ENCODE peak calls at places on chromosomes 6 and 20, in four cellular contexts. U is BE2C, S is astrocyte of the cerebellum, X is suprapubic skin. Y is an unnamed sample.

GRCh38 chr6:4817551-4817950 is 41.3 kb downstream of the CDYL start:
- DNase-seq in S (peak), U (no peak), X (no peak), Y (no peak)

GRCh38 chr6:99611148-99611547 is 4.5 kb downstream of the PRDM13 start:
- DNase-seq in U (no peak), X (no peak), S (no peak), Y (no peak)

GRCh38 chr6:137487181-137487910 is 6.8 kb downstream of the OLIG3 start:
- DNase-seq in S (no peak), U (no peak), X (no peak), Y (no peak)

GRCh38 chr6:36840471-36841461 is 1.5 kb upstream of the CPNE5 start:
- DNase-seq in S (no peak), X (no peak), U (no peak), Y (no peak)

GRCh38 chr20:391041-391711 is 10.6 kb downstream of the TRIB3 start:
- DNase-seq in S (no peak), X (no peak), U (no peak), Y (no peak)

GRCh38 chr6:161301338-161301737 is 27.5 kb upstream of the AGPAT4 start:
- DNase-seq in U (no peak), S (no peak), X (no peak), Y (no peak)

GRCh38 chr6:14286144-14286543 is 168.6 kb downstream of the CD83 start:
- DNase-seq in S (peak), U (no peak), X (no peak), Y (no peak)

GRCh38 chr20:10239954-10240353 is 21.3 kb downstream of the SNAP25 start:
- DNase-seq in U (peak), S (no peak), X (no peak), Y (no peak)

GRCh38 chr6:35737413-35738211 is 780 bp downstream of the ARMC12 start:
- DNase-seq in U (peak), S (peak), X (no peak), Y (no peak)

GRCh38 chr20:36827541-36828279 is 48.2 kb upstream of the TLDC2 start:
- DNase-seq in U (no peak), S (no peak), X (no peak), Y (no peak)

GRCh38 chr20:22583773-22584629 is at the start of gene FOXA2:
- DNase-seq in S (no peak), U (no peak), X (no peak), Y (no peak)

GRCh38 chr20:38076548-38076947 is 43.0 kb downstream of the RPRD1B start:
- DNase-seq in S (no peak), X (no peak), U (no peak), Y (no peak)

GRCh38 chr6:10194816-10195639 is 219.8 kb downstream of the TFAP2A start:
- DNase-seq in S (no peak), X (no peak), U (no peak), Y (no peak)

GRCh38 chr6:20840675-20841074 is 306.4 kb downstream of the CDKAL1 start:
- DNase-seq in X (no peak), S (peak), U (no peak), Y (no peak)

GRCh38 chr6:18835976-18836375 is 448.8 kb downstream of the RNF144B start:
- DNase-seq in X (no peak), S (no peak), U (no peak), Y (no peak)

GRCh38 chr6:150169609-150170008 is 26.8 kb downstream of the PPP1R14C start:
- DNase-seq in U (no peak), S (peak), X (no peak), Y (no peak)

GRCh38 chr6:149024361-149024760 is 277.5 kb downstream of the UST start:
- DNase-seq in U (no peak), S (no peak), X (no peak), Y (no peak)

GRCh38 chr6:127869772-127870404 is 31.0 kb downstream of the THEMIS start:
- DNase-seq in U (no peak), X (no peak), S (no peak), Y (no peak)

GRCh38 chr6:70547313-70547712 is 19.4 kb upstream of the SDHAF4 start:
- DNase-seq in S (no peak), U (no peak), X (no peak), Y (no peak)

GRCh38 chr20:55172310-55173002 is 697.1 kb downstream of the DOK5 start:
- DNase-seq in S (no peak), X (no peak), U (no peak), Y (no peak)

GRCh38 chr6:7219310-7219709 is 93.7 kb downstream of the SSR1 start:
- DNase-seq in X (no peak), S (no peak), U (no peak), Y (no peak)

GRCh38 chr6:4383910-4384637 is 248.7 kb upstream of the ECI2 start:
- DNase-seq in U (no peak), S (no peak), X (no peak), Y (no peak)

GRCh38 chr6:137341721-137342195 is 122.6 kb upstream of the IFNGR1 start:
- DNase-seq in U (peak), S (no peak), X (no peak), Y (no peak)

GRCh38 chr6:24951831-24952299 is 16.1 kb upstream of the RIPOR2 start:
- DNase-seq in X (no peak), U (no peak), S (no peak), Y (no peak)

GRCh38 chr20:23116301-23117089 is 30.4 kb upstream of the CD93 start:
- DNase-seq in X (peak), S (no peak), U (no peak), Y (no peak)

GRCh38 chr20:48718914-48719578 is 108.8 kb downstream of the PREX1 start:
- DNase-seq in U (no peak), X (no peak), S (no peak), Y (no peak)

GRCh38 chr6:148611213-148611612 is 135.6 kb upstream of the UST start:
- DNase-seq in X (peak), U (no peak), S (no peak), Y (peak)

GRCh38 chr6:18488526-18489270 is 101.5 kb downstream of the RNF144B start:
- DNase-seq in U (no peak), S (peak), X (no peak), Y (no peak)

GRCh38 chr6:82712826-82713225 is 349.2 kb downstream of the TPBG start:
- DNase-seq in X (no peak), S (no peak), U (no peak), Y (no peak)

GRCh38 chr20:48702388-48703041 is 125.3 kb downstream of the PREX1 start:
- DNase-seq in X (no peak), U (no peak), S (no peak), Y (no peak)

GRCh38 chr6:147881432-147881831 is 372.9 kb downstream of the SAMD5 start:
- DNase-seq in X (no peak), S (no peak), U (no peak), Y (no peak)

GRCh38 chr20:37921341-37921929 is 18.5 kb downstream of the VSTM2L start:
- DNase-seq in X (no peak), S (no peak), U (no peak), Y (no peak)

GRCh38 chr6:47343631-47344421 is 34.1 kb upstream of the TNFRSF21 start:
- DNase-seq in S (no peak), X (no peak), U (peak), Y (no peak)

GRCh38 chr20:17587831-17588230 is 18.0 kb downstream of the DSTN start:
- DNase-seq in S (no peak), U (no peak), X (no peak), Y (no peak)

GRCh38 chr6:165657325-165657680 is 5.7 kb downstream of the PDE10A start:
- DNase-seq in S (no peak), X (no peak), U (no peak), Y (no peak)

GRCh38 chr6:113642714-113643442 is 214.3 kb upstream of the MARCKS start:
- DNase-seq in X (no peak), U (peak), S (no peak), Y (no peak)

GRCh38 chr6:101443315-101443714 is 49.8 kb downstream of the GRIK2 start:
- DNase-seq in X (no peak), S (no peak), U (no peak), Y (no peak)

GRCh38 chr20:56956536-56956935 is 309.9 kb downstream of the BMP7 start:
- DNase-seq in U (no peak), X (no peak), S (no peak), Y (no peak)

GRCh38 chr6:17622144-17622543 is 22.0 kb downstream of the FAM8A1 start:
- DNase-seq in S (no peak), U (no peak), X (no peak), Y (no peak)

GRCh38 chr6:169529931-169530761 is 171.7 kb downstream of the WDR27 start:
- DNase-seq in U (no peak), S (peak), X (peak), Y (no peak)

GRCh38 chr20:50446351-50447101 is 63.7 kb upstream of the PTPN1 start:
- DNase-seq in X (no peak), U (no peak), S (no peak), Y (no peak)
- H3K4me3 ChIP-seq in X (no peak), U (no peak), S (no peak), Y (no peak)

GRCh38 chr6:33191383-33192104 is 723 bp downstream of the COL11A2 start:
- DNase-seq in S (no peak), U (no peak), X (no peak), Y (no peak)
- H3K4me3 ChIP-seq in S (no peak), U (no peak), X (no peak), Y (no peak)

DNA sequence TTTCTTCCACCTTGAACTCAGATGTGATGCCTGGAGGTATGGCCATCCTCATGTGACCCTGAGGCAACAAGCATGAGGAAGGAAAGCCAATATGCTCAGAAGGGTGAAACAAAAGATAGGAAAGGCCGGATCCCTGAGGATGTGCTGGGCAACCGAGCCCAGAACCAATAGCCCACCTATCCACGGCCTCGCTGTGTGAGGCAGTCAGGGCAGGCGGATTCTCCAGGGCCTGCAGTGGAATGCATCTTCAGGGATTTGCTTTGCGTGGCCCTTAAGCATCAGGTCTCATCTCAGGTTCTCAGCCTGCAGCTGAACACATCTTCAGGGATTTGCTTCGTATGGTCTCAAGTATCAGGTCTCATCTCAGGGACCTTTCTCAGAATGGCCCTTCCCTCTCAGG is 139.8 kb downstream of the ANKRD60 start:
- DNase-seq in X (no peak), U (no peak), S (no peak), Y (no peak)
- H3K4me3 ChIP-seq in X (no peak), U (no peak), S (no peak), Y (no peak)

GRCh38 chr6:27870486-27870885 is 41.7 kb downstream of the OR2B2 start:
- DNase-seq in X (no peak), U (no peak), S (no peak), Y (no peak)

GRCh38 chr6:27866370-27867050 is 45.7 kb downstream of the OR2B2 start:
- DNase-seq in X (no peak), U (peak), S (no peak), Y (no peak)

GRCh38 chr6:27867051-27867940 is 44.9 kb downstream of the OR2B2 start:
- DNase-seq in X (peak), U (peak), S (no peak), Y (no peak)

GRCh38 chr6:27865952-27866369 is 46.2 kb downstream of the OR2B2 start:
- DNase-seq in U (peak), X (peak), S (no peak), Y (no peak)

DNA sequence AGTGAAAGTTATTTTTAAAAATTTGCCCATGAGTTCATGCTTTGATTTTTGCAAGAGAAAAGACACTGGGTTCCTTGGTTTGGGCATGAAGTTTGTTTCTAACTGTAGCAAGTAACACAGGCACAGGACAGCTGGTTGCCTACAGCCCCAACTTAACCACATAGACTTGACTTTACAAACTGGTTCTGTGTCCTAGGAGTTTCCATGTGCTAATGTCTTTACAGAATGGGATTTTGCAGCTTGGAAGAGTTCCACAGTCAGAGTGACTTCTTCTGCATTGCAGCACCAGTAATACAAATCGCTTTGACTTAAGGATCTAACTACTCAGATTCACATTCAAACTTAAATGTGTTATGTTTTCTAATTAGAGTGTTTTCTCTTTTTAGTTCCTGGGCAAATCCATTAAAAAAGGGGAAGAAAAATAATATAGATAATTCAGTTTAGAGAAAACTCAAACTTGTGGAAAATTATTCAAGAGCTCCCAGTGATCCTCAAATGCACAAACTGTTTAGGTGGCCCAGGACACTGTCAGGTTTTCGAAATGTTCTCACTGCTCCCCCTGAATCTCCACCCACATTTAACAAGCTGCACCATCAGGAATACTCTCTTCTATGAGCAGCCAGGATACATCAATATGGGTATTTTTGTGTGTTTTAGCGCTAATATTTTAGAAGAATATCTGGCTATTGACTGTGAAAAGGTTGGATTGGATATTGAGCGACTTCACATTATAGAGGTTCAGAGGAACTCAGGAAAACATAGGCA is 44.1 kb downstream of the OR2B2 start:
- DNase-seq in U (no peak), X (no peak), S (no peak), Y (no peak)
- H3K4me3 ChIP-seq in U (peak), X (no peak), S (no peak), Y (no peak)

GRCh38 chr20:52104546-52105044 is 87.0 kb downstream of the ZFP64 start:
- DNase-seq in S (no peak), X (no peak), U (no peak), Y (no peak)

GRCh38 chr20:52103911-52104545 is 87.6 kb downstream of the ZFP64 start:
- DNase-seq in U (no peak), S (no peak), X (no peak), Y (no peak)

GRCh38 chr20:52102559-52102958 is 89.0 kb downstream of the ZFP64 start:
- DNase-seq in S (no peak), X (no peak), U (no peak), Y (no peak)

GRCh38 chr20:52102126-52102525 is 89.5 kb downstream of the ZFP64 start:
- DNase-seq in S (no peak), X (no peak), U (no peak), Y (no peak)

DNA sequence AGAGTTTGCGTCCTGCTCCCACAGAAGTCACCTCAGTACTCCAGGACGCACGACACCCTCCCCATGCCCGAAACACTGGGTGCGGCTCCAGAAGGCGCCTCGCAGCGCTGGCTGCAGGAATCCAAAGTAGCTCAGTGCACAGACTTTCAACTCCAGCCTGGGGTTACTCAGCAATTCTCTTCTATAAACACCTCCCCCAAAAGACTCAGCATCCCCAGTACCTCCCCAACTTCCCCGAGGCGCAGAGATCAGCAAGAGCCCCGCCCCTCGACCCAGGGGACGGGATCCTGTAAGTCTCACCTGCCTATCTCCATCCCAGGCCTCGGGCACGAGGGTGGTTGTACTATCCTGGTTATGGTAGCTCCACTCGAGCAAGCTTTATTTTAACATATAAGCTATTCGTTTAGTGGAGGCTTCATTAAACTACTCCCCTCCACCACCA is 88.1 kb downstream of the ZFP64 start:
- DNase-seq in U (no peak), S (no peak), X (no peak), Y (no peak)
- H3K4me3 ChIP-seq in U (no peak), S (peak), X (peak), Y (peak)

GRCh38 chr6:142938510-142938909 is 6.5 kb downstream of the HIVEP2 start:
- DNase-seq in X (no peak), U (no peak), S (no peak), Y (no peak)
- H3K4me3 ChIP-seq in X (no peak), U (no peak), S (no peak), Y (no peak)

Y was measured in thoracic aorta.